ENCODE peak calls at places on chromosomes 4 and X, in ten cellular contexts. L, S, D, J, C, H, W, V, T and Z are unnamed samples. For H3K9me3, the result is how much of the 10 kb centered on the place peaks cover.

GRCh38 chr4:64784125-64784524 is 374.9 kb upstream of the TECRL start:
- DNase-seq in L (no peak), S (no peak), D (no peak), J (no peak), C (no peak), H (no peak), W (no peak), V (no peak), T (peak), Z (no peak)

GRCh38 chrX:12469296-12469695 is 321.9 kb upstream of the PRPS2 start:
- DNase-seq in L (no peak), S (no peak), D (no peak), J (no peak), C (no peak), H (no peak), W (no peak), V (no peak), T (no peak), Z (no peak)

GRCh38 chr4:145732416-145732815 is 52.5 kb downstream of the C4orf51 start:
- DNase-seq in L (no peak), S (no peak), D (no peak), J (no peak), C (no peak), H (no peak), W (no peak), V (peak), T (peak), Z (no peak)

GRCh38 chr4:47891928-47892327 is 22.5 kb downstream of the NFXL1 start:
- DNase-seq in L (no peak), S (no peak), D (no peak), J (no peak), C (no peak), H (no peak), W (no peak), V (no peak), T (no peak), Z (no peak)

GRCh38 chr4:103591839-103592238 is 127.9 kb downstream of the TACR3 start:
- DNase-seq in L (no peak), S (no peak), D (no peak), J (no peak), C (no peak), H (no peak), W (no peak), V (no peak), T (no peak), Z (no peak)

GRCh38 chr4:24470681-24471622 is 113.4 kb downstream of the DHX15 start:
- DNase-seq in L (no peak), S (no peak), D (peak), J (peak), C (peak), H (no peak), W (peak), V (peak), T (peak), Z (no peak)

GRCh38 chrX:9471571-9471985 is 6.7 kb downstream of the TBL1X start:
- DNase-seq in L (no peak), S (no peak), D (peak), J (no peak), C (no peak), H (peak), W (no peak), V (no peak), T (no peak), Z (no peak)

GRCh38 chr4:147157860-147158701 is 212.4 kb upstream of the TTC29 start:
- DNase-seq in L (peak), S (no peak), D (peak), J (no peak), C (peak), H (no peak), W (peak), V (no peak), T (peak), Z (no peak)

GRCh38 chr4:28357985-28358384 is 1497.3 kb downstream of the STIM2 start:
- DNase-seq in L (no peak), S (no peak), D (peak), J (no peak), C (no peak), H (no peak), W (no peak), V (no peak), T (peak), Z (no peak)

GRCh38 chrX:103101280-103102042 is 8.5 kb upstream of the NXF3 start:
- DNase-seq in L (no peak), S (no peak), D (no peak), J (no peak), C (no peak), H (no peak), W (no peak), V (no peak), T (no peak), Z (peak)

DNA sequence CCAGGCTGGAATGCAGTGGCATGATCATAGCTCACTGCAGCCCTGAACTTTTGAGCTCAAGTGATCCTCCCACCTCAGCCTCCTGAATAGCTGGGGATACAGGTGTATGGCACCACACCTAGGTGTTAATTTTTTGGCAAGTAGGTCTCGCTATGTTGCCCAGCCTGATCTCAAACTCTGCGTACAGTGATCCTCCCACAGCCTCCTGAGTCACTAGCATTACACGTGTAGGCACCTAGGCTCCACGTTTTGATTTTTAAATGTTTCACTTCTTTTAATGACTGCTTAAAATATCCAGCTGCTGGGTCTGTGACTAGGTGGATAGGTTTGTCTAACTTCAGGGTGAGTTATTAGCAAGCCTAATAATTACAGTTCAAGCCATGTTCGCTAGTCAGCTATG is 44.5 kb downstream of the GATB start:
- DNase-seq in L (no peak), S (no peak), D (no peak), J (no peak), C (no peak), H (no peak), W (no peak), V (no peak), T (no peak), Z (no peak)
- H3K9me3 ChIP-seq in L (under half), S (under half), D (under half), J (under half), C (under half), H (under half), W (under half), V (under half), T (under half), Z (under half)

DNA sequence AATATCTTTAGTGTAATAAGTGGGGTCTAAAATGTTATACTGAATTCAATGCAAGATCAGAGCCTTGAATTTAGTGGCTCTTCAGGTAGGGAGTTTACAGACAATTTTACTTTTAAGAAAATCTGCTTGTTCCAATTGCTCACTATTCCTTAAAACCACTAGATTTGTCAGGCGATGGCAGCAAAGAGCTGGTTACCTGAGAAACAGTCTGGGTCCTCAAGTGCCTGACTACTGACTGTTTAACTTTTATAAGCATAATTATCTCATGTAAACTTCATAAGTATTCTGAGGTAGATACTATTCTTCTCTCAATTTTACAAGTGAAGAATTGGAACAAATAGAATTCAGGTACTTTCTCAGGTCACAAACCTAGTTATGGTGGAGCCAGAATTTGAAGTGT is 84.3 kb downstream of the RRAGB start:
- DNase-seq in L (no peak), S (no peak), D (no peak), J (no peak), C (no peak), H (no peak), W (no peak), V (no peak), T (no peak), Z (no peak)
- H3K9me3 ChIP-seq in L (under half), S (under half), D (under half), J (under half), C (under half), H (under half), W (under half), V (under half), T (under half), Z (under half)

GRCh38 chrX:107076158-107076557 is 42.5 kb downstream of the RBM41 start:
- DNase-seq in L (no peak), S (no peak), D (no peak), J (no peak), C (no peak), H (no peak), W (no peak), V (no peak), T (no peak), Z (no peak)
- H3K9me3 ChIP-seq in L (under half), S (under half), D (under half), J (under half), C (under half), H (under half), W (under half), V (under half), T (under half), Z (half or more)

DNA sequence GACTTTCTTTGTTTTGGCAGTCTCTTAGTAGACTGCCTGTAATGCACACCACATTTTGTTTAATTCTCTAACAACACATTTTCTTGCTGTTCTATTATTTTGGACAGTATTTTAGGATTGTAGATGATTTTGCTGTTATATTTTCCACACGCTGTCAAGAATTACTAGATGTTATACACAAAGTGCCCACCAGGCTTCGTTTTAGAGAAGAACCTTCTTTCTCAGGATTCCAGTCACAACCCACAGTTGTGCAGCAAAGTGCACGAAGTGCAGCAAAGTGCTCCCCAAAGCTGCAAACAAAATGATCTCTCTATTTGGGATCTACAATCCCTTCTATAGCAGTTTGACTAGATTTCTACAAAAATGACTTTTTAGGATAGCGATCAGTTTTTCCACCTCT is 2.4 kb downstream of the ZNF141 start:
- DNase-seq in L (no peak), S (no peak), D (no peak), J (no peak), C (no peak), H (no peak), W (no peak), V (no peak), T (peak), Z (no peak)
- H3K9me3 ChIP-seq in L (under half), S (under half), D (under half), J (under half), C (under half), H (under half), W (under half), V (under half), T (under half), Z (under half)

DNA sequence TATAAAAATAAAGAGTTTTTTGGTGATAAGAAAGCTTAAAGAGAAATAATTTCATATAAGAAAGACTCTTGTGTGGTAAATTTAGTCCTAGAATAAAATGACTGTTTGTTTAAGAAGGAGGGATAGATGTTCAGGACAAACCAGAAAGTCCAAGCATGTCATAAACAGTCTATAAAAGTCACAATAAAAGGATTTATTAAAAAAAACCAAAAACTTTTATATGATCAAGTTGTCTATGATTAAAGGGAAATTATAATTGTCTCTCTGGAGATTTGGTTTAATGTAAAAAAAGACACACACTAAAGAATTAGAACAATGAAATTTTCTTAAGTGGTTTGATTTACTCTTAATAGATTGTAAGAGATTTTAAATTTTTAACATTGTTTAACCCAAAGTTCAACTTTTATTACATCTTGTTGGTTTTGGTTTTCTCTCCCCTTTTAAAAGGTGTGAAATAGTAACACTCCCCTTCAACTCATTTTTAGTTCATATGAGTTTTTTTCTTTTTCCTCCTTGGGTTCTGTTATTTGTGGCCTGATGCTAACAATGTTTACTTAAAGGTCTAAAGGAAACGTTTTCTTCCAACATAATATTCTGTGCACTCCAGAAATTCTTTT is 89.7 kb downstream of the PDHA2 start:
- DNase-seq in L (no peak), S (no peak), D (no peak), J (no peak), C (no peak), H (no peak), W (no peak), V (no peak), T (no peak), Z (no peak)
- H3K9me3 ChIP-seq in L (under half), S (under half), D (under half), J (under half), C (under half), H (under half), W (under half), V (under half), T (under half), Z (under half)

GRCh38 chr4:99863-100262 is 24.4 kb upstream of the ZNF718 start:
- DNase-seq in L (no peak), S (no peak), D (no peak), J (no peak), C (no peak), H (no peak), W (no peak), V (no peak), T (no peak), Z (no peak)
- H3K9me3 ChIP-seq in L (half or more), S (under half), D (under half), J (under half), C (half or more), H (under half), W (under half), V (under half), T (under half), Z (under half)

DNA sequence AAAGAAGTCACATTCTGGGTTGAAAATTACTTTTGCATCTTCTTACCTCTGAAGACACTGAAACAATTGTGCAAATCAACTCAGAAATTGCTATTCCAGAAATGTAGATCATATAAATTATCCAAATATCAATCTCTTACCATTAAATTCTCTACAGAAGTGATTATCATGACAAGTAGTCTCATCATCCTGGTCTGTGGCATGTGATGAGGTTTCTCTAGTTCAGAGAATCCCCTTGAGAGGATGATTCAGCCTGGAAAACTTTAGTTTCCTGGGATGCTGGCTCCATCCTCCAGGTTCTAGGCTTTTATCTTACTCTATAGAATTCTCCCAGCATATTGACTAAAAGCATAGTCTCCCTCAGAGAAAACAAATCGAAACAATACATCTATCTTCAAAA is 76.2 kb upstream of the S100G start:
- DNase-seq in L (no peak), S (no peak), D (peak), J (no peak), C (no peak), H (no peak), W (no peak), V (no peak), T (peak), Z (no peak)
- H3K9me3 ChIP-seq in L (under half), S (under half), D (under half), J (under half), C (under half), H (under half), W (under half), V (under half), T (under half), Z (under half)

DNA sequence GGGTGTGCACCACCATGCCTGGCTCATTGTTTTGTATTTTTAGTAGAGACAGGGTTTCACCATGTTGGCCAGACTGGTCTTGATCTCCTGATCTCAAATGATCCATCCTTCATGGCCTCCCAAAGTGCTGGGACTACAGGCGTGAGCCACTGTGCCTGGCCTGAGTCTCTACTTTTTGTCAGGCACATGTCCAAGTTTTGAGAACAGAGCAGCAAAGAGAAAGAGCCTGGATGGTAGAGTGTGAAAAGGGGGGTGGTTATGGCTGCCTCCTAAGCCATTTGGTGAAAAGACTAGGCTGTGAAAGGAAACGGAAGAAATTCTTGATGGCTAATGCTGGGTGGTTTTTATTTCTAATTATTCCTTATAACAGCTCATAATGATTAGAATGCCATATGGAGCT is 63.4 kb downstream of the GAB1 start:
- DNase-seq in L (no peak), S (no peak), D (no peak), J (no peak), C (no peak), H (no peak), W (no peak), V (no peak), T (no peak), Z (no peak)
- H3K9me3 ChIP-seq in L (under half), S (under half), D (under half), J (under half), C (under half), H (under half), W (under half), V (under half), T (under half), Z (under half)

DNA sequence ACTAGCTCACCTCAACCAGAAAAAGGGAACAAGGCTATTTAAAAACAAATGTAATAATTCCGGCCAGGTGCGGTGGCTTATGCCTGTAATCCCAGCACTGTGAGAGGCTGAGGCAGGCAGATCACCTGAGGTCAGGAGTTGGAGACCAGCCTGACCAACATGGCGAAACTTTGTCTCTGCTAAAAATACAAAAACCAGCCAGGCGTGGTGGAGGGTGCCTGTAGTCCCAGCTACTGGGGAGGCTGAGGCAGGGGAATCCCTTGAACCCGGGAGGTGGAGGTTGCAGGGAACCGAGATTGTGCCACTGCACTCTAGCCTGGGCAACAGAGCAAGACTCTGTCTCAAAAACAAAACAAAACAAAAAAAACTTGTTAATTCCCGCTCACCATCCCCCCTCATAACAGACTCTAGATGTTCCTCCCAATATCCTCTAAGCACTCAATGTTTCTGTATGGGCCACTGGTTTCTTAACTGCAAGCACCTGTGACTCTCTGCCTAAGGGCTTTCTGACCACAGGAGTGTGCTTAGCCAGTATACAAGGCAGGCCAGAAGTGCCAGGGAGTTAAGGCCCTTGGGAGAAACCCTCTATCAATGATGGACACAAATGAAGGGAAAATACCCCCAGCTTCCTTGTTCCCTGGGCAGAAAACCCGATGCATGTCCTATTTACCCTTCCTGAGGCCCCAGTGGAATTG is 21.0 kb upstream of the THOC2 start:
- DNase-seq in L (no peak), S (no peak), D (no peak), J (no peak), C (no peak), H (no peak), W (no peak), V (no peak), T (no peak), Z (no peak)
- H3K9me3 ChIP-seq in L (under half), S (under half), D (under half), J (under half), C (under half), H (under half), W (under half), V (under half), T (under half), Z (under half)

DNA sequence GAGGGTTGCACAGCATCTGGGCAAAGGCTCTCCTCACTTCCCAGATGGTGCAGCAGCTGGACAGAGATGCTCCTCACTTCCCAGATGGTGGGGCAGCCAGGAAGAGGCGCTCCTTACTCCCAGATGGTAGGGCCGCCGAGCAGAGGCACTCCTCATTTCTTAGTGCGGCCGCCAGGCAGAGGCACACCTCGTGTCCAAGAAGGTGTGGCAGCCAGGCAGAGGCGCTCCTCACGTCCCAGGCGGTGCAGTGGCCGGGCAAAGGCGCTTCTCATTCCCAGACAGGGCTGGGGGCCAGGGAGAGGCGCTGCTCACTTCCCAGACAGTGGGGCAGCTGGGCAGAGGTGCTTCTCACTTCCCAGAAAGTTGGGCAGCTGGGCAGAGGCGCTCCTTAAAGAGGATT is 48.8 kb downstream of the ZNF732 start:
- DNase-seq in L (no peak), S (no peak), D (no peak), J (no peak), C (no peak), H (no peak), W (no peak), V (no peak), T (no peak), Z (no peak)
- H3K9me3 ChIP-seq in L (half or more), S (under half), D (under half), J (under half), C (half or more), H (under half), W (under half), V (under half), T (under half), Z (under half)